ENCODE peak calls at places on chromosome 20, in four cellular contexts. Y, K, X and I are unnamed samples. For H3K4me1, the result is how much of the 10 kb centered on the place peaks cover.

GRCh38 chr20:56606174-56606945 is 22.7 kb upstream of the TFAP2C start:
- DNase-seq in K (no peak), Y (peak), X (no peak), I (no peak)

GRCh38 chr20:62269378-62269777 is 31.1 kb downstream of the OSBPL2 start:
- DNase-seq in Y (no peak), X (no peak), K (no peak), I (no peak)

GRCh38 chr20:18623156-18623555 is 35.3 kb downstream of the DTD1 start:
- DNase-seq in Y (no peak), K (no peak), X (no peak), I (no peak)

GRCh38 chr20:10626896-10627295 is 46.9 kb downstream of the JAG1 start:
- DNase-seq in X (no peak), K (no peak), Y (no peak), I (no peak)

GRCh38 chr20:1402149-1402548 is 9.3 kb upstream of the FKBP1A start:
- DNase-seq in X (no peak), Y (no peak), K (no peak), I (no peak)

GRCh38 chr20:45796336-45797070 is 4.7 kb downstream of the DNTTIP1 start:
- DNase-seq in Y (no peak), K (no peak), X (no peak), I (no peak)

GRCh38 chr20:2919518-2920245 is 46.4 kb downstream of the PTPRA start:
- DNase-seq in X (no peak), K (no peak), Y (no peak), I (no peak)

GRCh38 chr20:38304845-38305447 is 990 bp downstream of the BPI start:
- DNase-seq in K (peak), Y (peak), X (peak), I (peak)

GRCh38 chr20:9028419-9028818 is 40.5 kb upstream of the PLCB4 start:
- DNase-seq in K (no peak), Y (no peak), X (peak), I (no peak)

GRCh38 chr20:42024653-42025052 is 406.5 kb upstream of the CHD6 start:
- DNase-seq in X (peak), K (no peak), Y (no peak), I (no peak)

GRCh38 chr20:6882911-6883310 is 115.4 kb downstream of the BMP2 start:
- DNase-seq in X (no peak), K (no peak), Y (no peak), I (no peak)

GRCh38 chr20:9615766-9616454 is 101.5 kb downstream of the LAMP5 start:
- DNase-seq in X (no peak), K (no peak), Y (no peak), I (no peak)

GRCh38 chr20:7147220-7147601 is 379.7 kb downstream of the BMP2 start:
- DNase-seq in Y (no peak), K (peak), X (no peak), I (no peak)

GRCh38 chr20:14445310-14445709 is 107.9 kb upstream of the FLRT3 start:
- DNase-seq in X (no peak), Y (no peak), K (no peak), I (no peak)

GRCh38 chr20:62241501-62241900 is 3.2 kb downstream of the OSBPL2 start:
- DNase-seq in K (no peak), Y (no peak), X (no peak), I (no peak)

GRCh38 chr20:23115823-23116222 is 29.7 kb upstream of the CD93 start:
- DNase-seq in K (no peak), X (no peak), Y (no peak), I (no peak)

GRCh38 chr20:20211274-20211987 is 156.5 kb upstream of the INSM1 start:
- DNase-seq in Y (no peak), X (no peak), K (no peak), I (no peak)

GRCh38 chr20:15976047-15976731 is 597.1 kb downstream of the KIF16B start:
- DNase-seq in Y (no peak), K (no peak), X (no peak), I (no peak)

GRCh38 chr20:40821438-40821837 is 132.4 kb upstream of the MAFB start:
- DNase-seq in K (no peak), Y (no peak), X (no peak), I (no peak)

GRCh38 chr20:38649275-38649891 is 47.8 kb downstream of the ARHGAP40 start:
- DNase-seq in K (peak), X (peak), Y (no peak), I (no peak)

GRCh38 chr20:31968299-31969126 is 562 bp downstream of the XKR7 start:
- DNase-seq in X (peak), K (peak), Y (no peak), I (no peak)

GRCh38 chr20:46588532-46589509 is 38.4 kb upstream of the OCSTAMP start:
- DNase-seq in Y (no peak), X (no peak), K (no peak), I (no peak)

GRCh38 chr20:2624190-2624589 is 28.2 kb upstream of the NOP56 start:
- DNase-seq in K (no peak), Y (no peak), X (no peak), I (no peak)

GRCh38 chr20:61960836-61961235 is 104.8 kb downstream of the TAF4 start:
- DNase-seq in Y (no peak), K (no peak), X (no peak), I (no peak)

GRCh38 chr20:15642099-15642498 is 931.1 kb downstream of the KIF16B start:
- DNase-seq in X (no peak), K (no peak), Y (no peak), I (no peak)

DNA sequence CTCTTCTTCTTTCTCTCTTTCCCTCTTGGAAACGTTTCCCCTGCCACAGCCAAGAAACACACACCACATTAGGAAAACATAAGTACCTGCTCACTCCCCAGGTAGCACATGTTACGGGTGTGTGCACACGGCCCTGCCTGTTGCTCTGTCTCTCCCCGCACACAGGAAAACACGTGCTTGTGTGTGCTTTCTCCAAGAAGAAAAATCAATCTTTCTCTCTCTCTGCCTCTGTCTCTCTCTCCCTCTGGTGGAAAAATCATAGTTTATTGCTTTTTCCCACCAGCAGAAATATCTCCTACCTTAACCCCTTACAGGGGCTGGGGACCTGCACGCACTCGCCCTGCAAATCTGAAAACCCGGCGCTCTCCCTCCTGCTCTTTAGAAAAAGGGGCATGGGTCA is 102.3 kb downstream of the EDN3 start:
- DNase-seq in K (no peak), X (no peak), Y (no peak), I (no peak)
- H3K4me3 ChIP-seq in K (no peak), X (no peak), Y (no peak), I (no peak)

GRCh38 chr20:57680934-57681914 is 28.6 kb downstream of the PMEPA1 start:
- DNase-seq in X (no peak), Y (no peak), K (no peak), I (no peak)
- H3K4me1 ChIP-seq in X (under half), Y (under half), K (under half), I (half or more)

GRCh38 chr20:63342561-63343459 is 18.3 kb downstream of the CHRNA4 start:
- DNase-seq in Y (no peak), K (no peak), X (no peak), I (no peak)
- TF ChIP-seq TCF7L2 in Y (no peak), K (no peak), X (no peak), I (no peak)

GRCh38 chr20:5703542-5704215 is 46.5 kb upstream of the SHLD1 start:
- DNase-seq in K (no peak), Y (no peak), X (no peak), I (no peak)
- H3K4me3 ChIP-seq in K (no peak), Y (no peak), X (no peak), I (no peak)

GRCh38 chr20:53804920-53805894 is 211.6 kb upstream of the ZNF217 start:
- DNase-seq in X (no peak), Y (no peak), K (no peak), I (no peak)
- H3K4me1 ChIP-seq in X (under half), Y (under half), K (half or more), I (half or more)

GRCh38 chr20:33994624-33994913 is 858 bp downstream of the RALY start:
- DNase-seq in X (no peak), K (no peak), Y (no peak), I (no peak)

GRCh38 chr20:33993800-33994623 is at the start of gene RALY:
- DNase-seq in X (peak), K (peak), Y (peak), I (no peak)

GRCh38 chr20:33992923-33993799 is 550 bp upstream of the RALY start:
- DNase-seq in Y (peak), X (peak), K (peak), I (peak)

GRCh38 chr20:33992145-33992922 is 1.4 kb upstream of the RALY start:
- DNase-seq in X (peak), Y (no peak), K (no peak), I (peak)

DNA sequence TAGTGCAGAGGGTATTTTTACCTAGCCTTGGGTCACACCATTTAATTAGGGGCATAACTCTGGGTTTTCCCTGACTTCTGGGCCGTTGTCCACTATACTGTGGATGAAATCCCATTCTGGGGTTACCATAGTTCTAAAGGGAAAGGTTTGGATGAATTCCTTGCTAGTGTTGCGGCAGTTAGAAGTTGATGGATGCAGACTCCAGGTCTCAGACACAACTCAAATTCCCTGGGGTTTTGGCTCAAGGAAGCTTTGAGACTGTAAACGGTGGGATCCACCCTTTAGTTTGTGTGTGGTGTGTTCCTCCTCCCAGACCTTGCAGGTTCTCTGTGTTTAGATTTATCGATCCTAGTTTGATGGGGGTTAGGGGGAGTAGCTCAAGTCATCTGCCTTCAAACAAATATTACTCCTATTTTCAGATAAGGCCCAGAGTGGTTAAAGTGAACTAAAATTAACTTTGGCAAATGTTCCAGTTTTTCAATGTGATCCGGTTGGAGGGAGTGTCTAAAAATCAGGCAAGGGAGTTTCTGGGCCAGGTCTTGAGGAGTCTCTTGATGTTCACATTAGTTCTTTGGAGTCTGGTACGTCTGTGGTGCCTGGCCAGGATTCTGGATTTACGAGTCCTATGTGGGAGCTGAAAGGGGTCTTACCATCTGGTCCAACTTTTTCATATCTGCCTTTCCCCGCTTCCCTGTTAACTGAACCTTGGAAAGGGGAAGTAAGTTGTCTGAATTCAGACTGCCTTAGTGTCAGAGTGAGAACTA is 1.5 kb downstream of the RALY start:
- DNase-seq in X (peak), K (no peak), Y (no peak), I (no peak)
- TF ChIP-seq TCF7L2 in X (no peak), K (no peak), Y (no peak), I (no peak)

GRCh38 chr20:52033313-52033712 is 158.3 kb downstream of the ZFP64 start:
- DNase-seq in X (no peak), K (no peak), Y (no peak), I (no peak)

GRCh38 chr20:52035977-52036376 is 155.6 kb downstream of the ZFP64 start:
- DNase-seq in X (no peak), K (no peak), Y (no peak), I (no peak)

GRCh38 chr20:52035498-52035897 is 156.1 kb downstream of the ZFP64 start:
- DNase-seq in Y (no peak), X (peak), K (peak), I (no peak)

GRCh38 chr20:52039746-52040145 is 151.8 kb downstream of the ZFP64 start:
- DNase-seq in X (no peak), Y (no peak), K (no peak), I (no peak)

DNA sequence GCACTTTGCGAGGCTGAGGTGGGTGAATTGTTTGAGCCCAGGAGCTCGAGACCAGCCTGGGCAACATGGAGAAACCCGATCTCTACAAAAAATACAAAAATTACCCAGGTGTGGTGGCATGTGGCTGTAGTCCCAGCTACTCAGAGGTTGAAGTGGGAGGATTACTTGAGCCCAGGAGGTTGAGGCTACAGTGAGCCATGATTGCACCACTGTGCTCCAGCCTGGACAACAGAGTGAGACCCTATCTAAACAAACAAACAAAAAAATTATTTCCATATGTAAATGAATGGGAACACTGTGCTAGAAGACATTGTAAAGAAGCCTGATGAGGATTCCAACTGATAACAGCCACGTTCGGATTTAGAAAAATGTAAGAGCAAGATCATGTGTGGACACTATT is 154.2 kb downstream of the ZFP64 start:
- DNase-seq in Y (no peak), K (no peak), X (no peak), I (no peak)
- H3K4me3 ChIP-seq in Y (no peak), K (no peak), X (no peak), I (no peak)

DNA sequence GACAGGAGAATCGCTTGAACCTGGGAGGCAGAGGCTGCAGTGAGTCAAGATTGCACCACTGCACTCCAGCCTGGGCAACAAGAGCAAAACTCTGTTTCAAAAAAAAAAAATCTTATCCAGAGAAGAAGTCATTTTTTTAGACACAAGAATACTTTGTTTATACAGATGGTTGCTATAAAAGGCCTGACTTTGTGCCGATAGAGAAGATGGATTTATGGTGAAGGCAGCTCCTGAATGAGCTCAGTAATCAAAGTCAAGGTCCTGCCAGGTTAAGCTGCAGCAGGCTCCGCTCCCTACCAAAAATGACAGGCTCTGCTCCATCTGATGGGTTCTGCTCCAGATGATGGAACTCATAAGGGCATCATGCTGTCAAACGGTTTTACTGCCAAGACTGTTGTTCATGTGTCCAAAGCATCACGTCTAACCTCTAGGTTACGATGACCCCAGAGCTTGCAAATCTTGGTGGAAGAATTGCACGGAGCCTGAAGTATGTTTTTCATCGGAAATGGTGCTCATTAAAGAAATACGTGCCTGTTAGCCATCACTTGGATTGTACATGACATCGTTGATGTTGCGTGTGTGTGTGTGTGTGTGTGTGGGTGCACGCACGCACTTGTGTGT is 19.1 kb upstream of the PTGIS start:
- DNase-seq in Y (no peak), X (no peak), K (no peak), I (no peak)
- H3K4me1 ChIP-seq in Y (under half), X (under half), K (under half), I (under half)

DNA sequence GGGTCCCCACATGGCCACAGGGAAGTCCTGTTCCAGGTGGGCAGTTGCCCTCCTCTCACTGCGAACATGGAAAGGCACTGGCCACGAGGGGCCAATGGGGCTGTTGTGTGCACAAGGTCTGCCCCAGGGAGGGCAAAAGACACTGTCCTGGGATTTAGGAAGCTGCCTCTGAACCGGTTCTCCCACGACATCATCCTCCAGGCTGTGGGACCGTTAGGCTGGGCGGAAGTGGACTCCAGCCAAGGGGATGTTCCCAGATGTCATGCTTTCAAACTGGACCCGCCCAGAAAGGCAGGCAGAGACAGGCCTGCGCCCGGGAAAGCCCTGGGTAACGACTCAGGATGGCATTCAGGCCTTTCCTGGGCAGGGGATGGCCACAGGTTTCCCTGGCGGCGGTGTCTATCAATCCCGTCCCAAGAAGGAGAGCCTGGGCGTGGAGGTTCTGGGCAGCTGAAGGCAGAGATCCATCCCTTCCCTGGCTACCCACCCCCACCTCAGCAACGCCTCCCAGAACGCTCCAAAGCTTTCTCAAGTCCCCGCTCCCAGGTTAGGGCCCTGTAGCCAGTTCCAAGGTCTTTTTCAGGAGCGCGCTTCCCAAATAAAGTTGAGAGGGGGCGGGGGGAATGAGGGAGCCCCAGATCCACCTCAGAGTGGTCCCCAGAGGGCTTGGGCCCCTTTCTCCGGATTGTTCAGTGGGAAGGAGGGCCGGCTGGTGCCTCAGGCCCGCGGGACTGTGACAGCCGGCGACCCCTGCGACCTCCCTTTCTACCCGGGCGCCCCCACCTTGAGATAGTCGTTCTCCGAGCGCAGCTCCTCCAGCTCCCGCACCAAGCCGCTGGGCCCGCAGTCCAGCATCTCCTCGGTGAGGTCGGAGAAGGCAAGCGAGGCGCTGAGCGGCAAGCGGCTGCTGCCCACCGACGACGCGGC is 13.8 kb upstream of the TLDC2 start:
- DNase-seq in Y (peak), K (peak), X (peak), I (peak)
- TF ChIP-seq TCF7L2 in Y (peak), K (no peak), X (no peak), I (peak)

GRCh38 chr20:50439539-50440453 is 70.4 kb upstream of the PTPN1 start:
- DNase-seq in X (no peak), K (no peak), Y (peak), I (no peak)
- H3K4me3 ChIP-seq in X (no peak), K (no peak), Y (no peak), I (no peak)